ENCODE peak calls at places on chromosomes 4 and X, in five cellular contexts. B, R, K, N and O are unnamed samples.

GRCh38 chr4:151797853-151798252 is 37.0 kb upstream of the GATB start:
- DNase-seq in B (no peak), R (no peak), K (no peak), N (no peak), O (no peak)

GRCh38 chr4:683247-683897 is 5.6 kb downstream of the SLC49A3 start:
- DNase-seq in B (no peak), R (no peak), K (no peak), N (no peak), O (no peak)

GRCh38 chr4:82499705-82500104 is 62.1 kb downstream of the TMEM150C start:
- DNase-seq in B (no peak), R (no peak), K (no peak), N (no peak), O (no peak)

GRCh38 chr4:108492816-108493595 is 127.4 kb upstream of the RPL34 start:
- DNase-seq in B (peak; percentile 47), R (no peak), K (no peak), N (peak; percentile 11), O (no peak)

GRCh38 chr4:101604976-101605375 is 185.6 kb upstream of the BANK1 start:
- DNase-seq in B (no peak), R (no peak), K (no peak), N (no peak), O (no peak)

GRCh38 chr4:140078366-140078765 is 75.6 kb downstream of the MAML3 start:
- DNase-seq in B (no peak), R (no peak), K (no peak), N (peak; percentile 51), O (no peak)

GRCh38 chr4:38872620-38873019 is 5.0 kb downstream of the FAM114A1 start:
- DNase-seq in B (no peak), R (no peak), K (no peak), N (peak; percentile 77), O (no peak)

GRCh38 chr4:128853741-128854140 is 44.2 kb downstream of the JADE1 start:
- DNase-seq in B (no peak), R (no peak), K (no peak), N (peak; percentile 69), O (no peak)

GRCh38 chr4:158090323-158090722 is 82.5 kb downstream of the GASK1B start:
- DNase-seq in B (no peak), R (no peak), K (no peak), N (peak; percentile 11), O (no peak)

GRCh38 chrX:20007962-20008633 is 17.2 kb upstream of the BCLAF3 start:
- DNase-seq in B (no peak), R (no peak), K (no peak), N (no peak), O (no peak)

GRCh38 chr4:89001647-89002518 is 55.1 kb downstream of the FAM13A start:
- DNase-seq in B (no peak), R (no peak), K (no peak), N (no peak), O (no peak)

GRCh38 chr4:169645627-169646026 is 25.2 kb downstream of the CLCN3 start:
- DNase-seq in B (no peak), R (no peak), K (no peak), N (no peak), O (no peak)

GRCh38 chrX:18101087-18101486 is 119.6 kb downstream of the BEND2 start:
- DNase-seq in B (no peak), R (no peak), K (no peak), N (no peak), O (no peak)

GRCh38 chr4:117740736-117741135 is 293.6 kb upstream of the NDST3 start:
- DNase-seq in B (no peak), R (no peak), K (no peak), N (no peak), O (no peak)

GRCh38 chr4:675980-676870 is 1.9 kb downstream of the MYL5 start:
- DNase-seq in B (no peak), R (no peak), K (no peak), N (no peak), O (no peak)

GRCh38 chr4:63563288-63564014 is 845.8 kb downstream of the TECRL start:
- DNase-seq in B (no peak), R (no peak), K (no peak), N (no peak), O (no peak)

GRCh38 chr4:74543247-74543670 is 98.3 kb downstream of the AREG start:
- DNase-seq in B (peak; percentile 20), R (peak; percentile 5), K (no peak), N (no peak), O (no peak)

GRCh38 chr4:21697583-21697982 is 251.0 kb downstream of the KCNIP4 start:
- DNase-seq in B (no peak), R (no peak), K (no peak), N (no peak), O (no peak)

GRCh38 chr4:69881173-69881773 is 21.3 kb upstream of the SULT1E1 start:
- DNase-seq in B (peak; percentile 45), R (peak; percentile 64), K (no peak), N (peak; percentile 44), O (no peak)

GRCh38 chrX:10922158-10922557 is 189.0 kb upstream of the HCCS start:
- DNase-seq in B (no peak), R (no peak), K (no peak), N (peak; percentile 86), O (no peak)

GRCh38 chrX:120604359-120604782 is 470 bp downstream of the MCTS1 start:
- DNase-seq in B (peak; percentile 54), R (peak; percentile 45), K (no peak), N (peak; percentile 33), O (peak; percentile 27)

GRCh38 chr4:71270901-71271300 is 67.9 kb upstream of the SLC4A4 start:
- DNase-seq in B (peak; percentile 42), R (peak; percentile 3), K (no peak), N (peak; percentile 45), O (no peak)

GRCh38 chr4:156536661-156537060 is 434.9 kb downstream of the PDGFC start:
- DNase-seq in B (no peak), R (no peak), K (no peak), N (peak; percentile 50), O (no peak)

GRCh38 chrX:71302461-71303213 is 1.1 kb downstream of the ITGB1BP2 start:
- DNase-seq in B (no peak), R (peak; percentile 5), K (no peak), N (peak; percentile 24), O (peak; percentile 1)

GRCh38 chr4:24262084-24262483 is 322.3 kb downstream of the DHX15 start:
- DNase-seq in B (no peak), R (no peak), K (no peak), N (no peak), O (no peak)

GRCh38 chrX:41333744-41333993 is 293 bp upstream of the DDX3X start:
- DNase-seq in B (peak; percentile 79), R (no peak), K (no peak), N (peak; percentile 90), O (peak; percentile 49)

GRCh38 chr4:25656031-25656430 is 380 bp downstream of the SLC34A2 start:
- DNase-seq in B (no peak), R (no peak), K (no peak), N (no peak), O (no peak)

GRCh38 chrX:47221756-47222155 is 3.3 kb downstream of the CDK16 start:
- DNase-seq in B (no peak), R (no peak), K (no peak), N (no peak), O (no peak)

GRCh38 chr4:90121961-90122748 is 5.0 kb upstream of the CCSER1 start:
- DNase-seq in B (no peak), R (no peak), K (no peak), N (peak; percentile 3), O (no peak)

GRCh38 chr4:121668368-121669162 is 28.2 kb downstream of the ANXA5 start:
- DNase-seq in B (no peak), R (no peak), K (no peak), N (peak; percentile 99), O (no peak)

GRCh38 chr4:182916483-182917181 is 554 bp downstream of the DCTD start:
- DNase-seq in B (peak; percentile 49), R (no peak), K (peak; percentile 45), N (peak; percentile 79), O (no peak)

GRCh38 chrX:26851981-26852380 is 611.2 kb downstream of the PPP4R3C start:
- DNase-seq in B (no peak), R (no peak), K (no peak), N (no peak), O (no peak)